ENCODE peak calls at places on chromosomes 11 and 22, in six cellular contexts. E is lower leg skin, P is spleen, D is HCT116, R is GM12891, Z is body of pancreas. L is an unnamed sample.

GRCh38 chr11:82775736-82776346 is 42.2 kb upstream of the FAM181B start:
- DNase-seq in E (no peak), P (no peak), D (peak), R (peak), Z (peak), L (peak)

GRCh38 chr11:118922745-118923627 is 2.7 kb downstream of the BCL9L start:
- DNase-seq in E (no peak), P (peak), D (no peak), R (no peak), Z (no peak), L (no peak)

GRCh38 chr11:116473790-116474346 is 298.9 kb downstream of the BUD13 start:
- DNase-seq in E (no peak), P (no peak), D (no peak), R (no peak), Z (no peak), L (no peak)

GRCh38 chr11:8503872-8504491 is 90.0 kb downstream of the STK33 start:
- DNase-seq in E (no peak), P (no peak), D (no peak), R (no peak), Z (no peak), L (no peak)

GRCh38 chr11:103829596-103829995 is 206.8 kb upstream of the DDI1 start:
- DNase-seq in E (no peak), P (no peak), D (no peak), R (no peak), Z (no peak), L (no peak)

GRCh38 chr11:106156290-106156937 is 79.0 kb downstream of the AASDHPPT start:
- DNase-seq in E (peak), P (no peak), D (peak), R (no peak), Z (peak), L (peak)

GRCh38 chr11:78798567-78799170 is 224.0 kb upstream of the NARS2 start:
- DNase-seq in E (peak), P (peak), D (peak), R (peak), Z (peak), L (peak)

GRCh38 chr22:46714550-46714949 is 23.5 kb downstream of the CERK start:
- DNase-seq in E (no peak), P (no peak), D (no peak), R (no peak), Z (no peak), L (no peak)

GRCh38 chr11:44874284-44874683 is 76.4 kb downstream of the TP53I11 start:
- DNase-seq in E (no peak), P (no peak), D (no peak), R (no peak), Z (no peak), L (no peak)

GRCh38 chr11:130433357-130433756 is 4.9 kb upstream of the ADAMTS8 start:
- DNase-seq in E (no peak), P (no peak), D (no peak), R (no peak), Z (no peak), L (no peak)

GRCh38 chr11:65558785-65559509 is 788 bp upstream of the LTBP3 start:
- DNase-seq in E (no peak), P (peak), D (no peak), R (no peak), Z (peak), L (no peak)

GRCh38 chr22:38132794-38133193 is 22.3 kb upstream of the BAIAP2L2 start:
- DNase-seq in E (no peak), P (peak), D (no peak), R (no peak), Z (no peak), L (no peak)

DNA sequence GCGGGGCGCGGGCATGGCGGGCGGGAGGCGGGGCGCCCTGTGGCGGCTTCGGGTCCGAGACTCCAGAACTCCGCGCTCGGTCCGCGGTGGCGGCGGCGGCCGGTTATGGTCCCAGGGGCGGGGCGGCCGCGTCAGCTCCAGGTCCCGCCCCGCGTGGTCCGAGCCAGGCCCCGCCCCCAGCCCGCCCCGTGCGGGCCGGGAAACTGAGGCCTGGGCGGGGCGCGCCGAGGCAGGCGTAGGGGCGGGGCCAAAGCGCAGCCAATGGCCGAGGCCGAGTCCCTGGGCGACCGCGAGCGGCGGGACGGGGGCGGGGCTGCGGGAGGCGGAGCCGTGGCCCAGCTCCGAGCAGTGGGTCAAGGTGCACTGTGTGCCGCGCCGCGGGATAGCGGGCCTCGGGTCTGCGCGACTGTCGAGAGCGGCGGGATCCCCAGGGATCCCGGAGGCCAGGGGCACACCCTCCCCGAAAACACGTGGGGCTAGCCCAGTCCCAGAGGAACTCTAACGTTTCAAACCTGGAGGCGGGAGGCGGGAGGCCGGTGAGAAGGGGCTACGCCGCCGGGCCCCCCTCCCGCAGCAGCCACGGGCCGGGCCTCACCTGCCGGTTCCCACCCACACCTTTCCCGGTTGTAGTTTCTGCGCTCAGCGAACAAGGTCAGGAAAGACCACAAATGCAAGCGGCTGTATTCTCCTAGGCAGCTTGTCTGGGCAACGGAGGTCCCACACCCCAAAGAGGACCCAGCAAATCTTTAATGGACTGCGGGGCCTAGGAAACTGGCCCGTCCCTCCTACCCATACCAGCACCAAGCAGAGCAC is at the start of gene SLC25A1:
- DNase-seq in E (peak), P (peak), D (peak), R (peak), Z (peak), L (peak)
- TF ChIP-seq POLR2A in E (no peak), P (no peak), D (peak), R (no peak), Z (peak), L (peak)

GRCh38 chr11:66727282-66727882 is 1.6 kb downstream of the SPTBN2 start:
- DNase-seq in E (no peak), P (no peak), D (no peak), R (peak), Z (peak), L (no peak)
- TF ChIP-seq POLR2A in E (no peak), P (no peak), D (peak), R (no peak), Z (peak), L (no peak)

DNA sequence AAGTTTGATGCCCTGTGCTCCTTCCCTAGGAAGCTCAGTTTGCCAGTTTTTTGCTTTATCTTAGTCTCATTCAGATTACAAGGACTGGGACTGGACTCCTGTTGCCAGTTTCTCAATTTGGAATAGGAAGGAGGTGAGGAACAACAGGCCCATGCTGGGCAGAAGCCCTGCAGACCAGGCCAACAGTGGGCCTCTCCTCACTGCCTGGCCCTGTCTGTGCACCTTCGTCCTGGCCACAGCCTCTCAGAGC is 23.7 kb downstream of the MED15 start:
- DNase-seq in E (no peak), P (no peak), D (no peak), R (no peak), Z (no peak), L (no peak)
- TF ChIP-seq POLR2A in E (no peak), P (no peak), D (no peak), R (no peak), Z (no peak), L (no peak)

DNA sequence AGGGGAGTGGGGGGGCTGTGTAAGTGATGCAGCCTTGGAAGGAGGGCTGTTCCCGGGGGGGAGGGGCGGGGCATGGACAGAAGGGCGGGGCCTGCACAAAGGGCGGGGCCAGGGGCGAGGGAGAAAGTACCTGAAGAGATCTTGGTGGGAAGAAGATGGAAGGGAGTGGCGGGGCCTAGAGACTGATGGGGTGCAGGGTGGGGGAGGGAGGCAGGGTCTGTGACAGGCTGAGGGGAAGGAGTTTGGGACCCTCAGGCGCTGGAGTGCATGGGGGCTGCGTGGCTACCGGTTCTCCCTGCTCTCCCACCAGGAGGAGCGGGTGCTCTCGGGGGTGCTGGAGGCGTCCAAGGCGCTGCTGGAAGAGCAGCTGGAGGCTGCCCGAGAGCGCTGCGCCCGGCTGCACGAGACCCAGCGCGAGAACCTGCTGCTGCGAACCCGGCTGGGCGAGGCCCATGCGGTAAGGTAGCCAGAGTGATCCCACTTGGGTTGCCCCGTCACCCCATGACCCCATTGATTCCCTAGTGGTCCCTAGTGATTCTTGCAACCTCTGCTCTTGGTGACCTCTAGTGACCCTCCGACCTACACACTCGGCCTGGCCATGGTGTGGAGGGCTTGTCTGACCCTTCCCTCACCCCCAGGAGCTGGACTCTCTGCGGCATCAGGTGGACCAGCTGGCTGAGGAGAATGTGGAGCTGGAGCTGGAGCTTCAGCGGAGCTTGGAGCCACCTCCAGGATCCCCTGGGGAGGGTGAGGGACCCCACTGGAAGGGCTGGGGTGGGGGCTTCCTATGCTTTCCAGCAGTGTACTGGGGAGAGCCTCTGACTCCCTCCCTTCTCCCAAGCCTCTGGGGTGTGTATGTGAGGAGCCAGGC is 3.1 kb downstream of the CCDC88B start:
- DNase-seq in E (no peak), P (peak), D (no peak), R (no peak), Z (no peak), L (no peak)
- TF ChIP-seq POLR2A in E (no peak), P (no peak), D (no peak), R (no peak), Z (no peak), L (no peak)

GRCh38 chr11:123061403-123062157 is at the start of gene HSPA8:
- DNase-seq in E (peak), P (peak), D (no peak), R (no peak), Z (peak), L (peak)
- TF ChIP-seq POLR2A in E (peak), P (peak), D (peak), R (peak), Z (peak), L (peak)

DNA sequence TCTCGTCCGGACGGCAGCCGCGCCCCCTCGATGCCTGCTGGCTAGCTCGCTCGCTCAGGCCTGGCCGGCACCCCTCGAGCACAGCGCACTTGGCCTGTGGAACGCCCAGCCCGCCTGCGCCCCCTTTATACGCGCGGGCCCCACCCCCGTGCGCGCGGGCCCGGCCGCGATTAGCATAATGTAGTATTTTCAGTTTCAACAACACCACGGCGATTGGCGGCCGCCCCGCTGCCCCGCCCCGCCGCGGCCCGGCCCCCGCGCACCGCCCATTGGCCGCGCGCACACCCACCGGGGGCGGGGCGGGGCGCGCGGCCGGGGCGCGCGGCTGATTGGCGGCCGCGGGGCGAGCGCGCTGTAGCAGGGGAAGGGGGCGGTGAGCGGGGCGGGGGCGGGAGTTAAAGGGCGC is at the start of gene CDKN1C:
- DNase-seq in E (peak), P (peak), D (peak), R (peak), Z (peak), L (peak)
- TF ChIP-seq POLR2A in E (no peak), P (peak), D (peak), R (no peak), Z (peak), L (peak)